ENCODE peak calls at places on chromosomes 13 and 19, in five cellular contexts. C, R, Z, L and X are unnamed samples.

GRCh38 chr13:78595819-78596700 is 7.3 kb downstream of the POU4F1 start:
- DNase-seq in R (no peak), Z (no peak), C (no peak), L (no peak), X (no peak)

GRCh38 chr13:37303610-37304009 is 198.1 kb upstream of the CSNK1A1L start:
- DNase-seq in C (no peak), L (no peak), Z (no peak), R (no peak), X (no peak)

GRCh38 chr13:35914662-35915061 is 216.5 kb downstream of the DCLK1 start:
- DNase-seq in R (no peak), L (no peak), C (no peak), Z (no peak), X (no peak)

GRCh38 chr13:80497007-80497406 is 156.1 kb upstream of the SPRY2 start:
- DNase-seq in C (no peak), Z (no peak), R (no peak), L (no peak), X (no peak)

GRCh38 chr13:27170221-27170520 is 1.4 kb downstream of the USP12 start:
- DNase-seq in L (no peak), Z (no peak), R (no peak), C (no peak), X (no peak)

GRCh38 chr19:34172661-34173144 is 399 bp downstream of the LSM14A start:
- DNase-seq in Z (no peak), L (no peak), R (no peak), C (no peak), X (no peak)

GRCh38 chr19:11165486-11166030 is 10.0 kb upstream of the SPC24 start:
- DNase-seq in R (no peak), L (no peak), Z (no peak), C (no peak), X (no peak)

GRCh38 chr19:57850553-57851017 is 926 bp downstream of the ZNF587 start:
- DNase-seq in R (no peak), C (no peak), Z (peak; percentile 76), L (no peak), X (peak; percentile 63)

GRCh38 chr13:114119196-114119595 is 13.2 kb downstream of the RASA3 start:
- DNase-seq in R (no peak), Z (no peak), L (no peak), C (no peak), X (peak; percentile 74)

GRCh38 chr13:74187564-74187963 is 53.4 kb upstream of the KLF12 start:
- DNase-seq in C (no peak), R (no peak), L (no peak), Z (no peak), X (peak; percentile 37)

GRCh38 chr13:98626298-98626940 is 49.5 kb upstream of the STK24 start:
- DNase-seq in R (no peak), L (no peak), C (no peak), Z (no peak), X (no peak)

GRCh38 chr13:95185311-95185710 is 115.9 kb downstream of the ABCC4 start:
- DNase-seq in L (no peak), C (no peak), R (no peak), Z (no peak), X (no peak)

GRCh38 chr13:29564828-29565227 is 30.7 kb downstream of the SLC7A1 start:
- DNase-seq in R (no peak), Z (no peak), C (no peak), L (no peak), X (no peak)

GRCh38 chr19:17625980-17626379 is 62.2 kb downstream of the UNC13A start:
- DNase-seq in L (no peak), R (no peak), Z (no peak), C (no peak), X (no peak)

GRCh38 chr13:113183450-113184129 is 24.9 kb downstream of the PCID2 start:
- DNase-seq in Z (no peak), C (no peak), L (no peak), R (no peak), X (no peak)

GRCh38 chr13:49357694-49358093 is 86.2 kb downstream of the CAB39L start:
- DNase-seq in R (no peak), C (no peak), L (no peak), Z (no peak), X (no peak)

GRCh38 chr13:95540848-95541247 is 11.7 kb upstream of the CLDN10 start:
- DNase-seq in L (no peak), R (no peak), C (no peak), Z (no peak), X (no peak)

GRCh38 chr19:17160908-17161307 is 54.2 kb upstream of the USE1 start:
- DNase-seq in C (no peak), L (no peak), R (no peak), Z (no peak), X (no peak)

GRCh38 chr13:105627270-105627669 is 908.2 kb downstream of the EFNB2 start:
- DNase-seq in R (no peak), C (no peak), L (no peak), Z (no peak), X (no peak)

GRCh38 chr19:45781282-45782161 is 768 bp downstream of the DMPK start:
- DNase-seq in C (no peak), Z (no peak), R (no peak), L (no peak), X (no peak)

GRCh38 chr13:113035209-113035800 is 66.3 kb downstream of the MCF2L start:
- DNase-seq in L (no peak), R (no peak), Z (no peak), C (no peak), X (no peak)

GRCh38 chr13:27482996-27483395 is 32.6 kb upstream of the MTIF3 start:
- DNase-seq in L (no peak), R (no peak), C (no peak), Z (peak; percentile 22), X (no peak)

GRCh38 chr13:23856008-23856750 is 33.0 kb downstream of the MIPEP start:
- DNase-seq in L (no peak), R (no peak), Z (no peak), C (no peak), X (no peak)

GRCh38 chr13:98083936-98084335 is 59.0 kb upstream of the FARP1 start:
- DNase-seq in C (no peak), R (no peak), Z (no peak), L (no peak), X (no peak)

GRCh38 chr13:96796234-96796633 is 198.0 kb downstream of the OXGR1 start:
- DNase-seq in R (no peak), L (no peak), Z (no peak), C (no peak), X (no peak)

DNA sequence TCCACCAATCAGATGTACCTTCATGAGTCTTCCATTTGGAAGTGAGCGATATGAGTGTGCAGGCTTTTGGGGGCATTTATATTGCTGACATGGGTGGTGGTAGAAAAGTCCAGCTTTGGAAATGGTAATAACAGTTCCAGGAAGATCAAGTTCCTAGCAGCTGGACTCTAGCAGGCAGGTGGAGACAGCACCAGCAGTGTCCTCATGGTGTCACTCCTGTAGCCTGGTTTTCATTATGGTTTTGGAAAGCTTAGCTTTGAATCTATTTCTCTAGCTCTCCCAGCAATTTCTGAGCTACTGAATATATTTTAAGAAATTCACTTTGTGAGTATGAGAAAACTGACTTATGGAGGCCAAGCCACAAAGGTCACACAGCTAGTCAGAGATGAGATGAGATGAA is 523.2 kb upstream of the HTR2A start:
- DNase-seq in Z (no peak), L (no peak), C (no peak), R (no peak), X (no peak)
- TF ChIP-seq CTCF in Z (no peak), L (no peak), C (no peak), R (no peak), X (no peak)

GRCh38 chr13:51475727-51476521 is 23.1 kb upstream of the INTS6 start:
- DNase-seq in L (no peak), C (no peak), R (no peak), Z (no peak), X (no peak)

GRCh38 chr13:51477149-51477548 is 24.3 kb upstream of the INTS6 start:
- DNase-seq in R (no peak), L (no peak), C (no peak), Z (no peak), X (no peak)

GRCh38 chr13:51477653-51478324 is 25.0 kb upstream of the INTS6 start:
- DNase-seq in R (no peak), C (no peak), Z (no peak), L (no peak), X (no peak)

GRCh38 chr13:51479199-51479523 is 26.3 kb upstream of the INTS6 start:
- DNase-seq in R (no peak), Z (no peak), C (no peak), L (no peak), X (no peak)

GRCh38 chr13:51478418-51479198 is 25.8 kb upstream of the INTS6 start:
- DNase-seq in L (no peak), R (no peak), C (no peak), Z (no peak), X (no peak)
- H3K4me3 ChIP-seq in L (no peak overlapping the region), R (no peak overlapping the region), C (no peak overlapping the region), Z (no peak overlapping the region), X (no peak overlapping the region)

GRCh38 chr13:66693656-66694055 is 536.5 kb downstream of the PCDH9 start:
- DNase-seq in Z (no peak), R (no peak), C (no peak), L (no peak), X (no peak)

GRCh38 chr13:66689037-66689619 is 541.0 kb downstream of the PCDH9 start:
- DNase-seq in R (no peak), Z (no peak), L (no peak), C (no peak), X (no peak)

GRCh38 chr13:66691149-66691548 is 539.0 kb downstream of the PCDH9 start:
- DNase-seq in C (no peak), Z (no peak), L (no peak), R (no peak), X (no peak)

DNA sequence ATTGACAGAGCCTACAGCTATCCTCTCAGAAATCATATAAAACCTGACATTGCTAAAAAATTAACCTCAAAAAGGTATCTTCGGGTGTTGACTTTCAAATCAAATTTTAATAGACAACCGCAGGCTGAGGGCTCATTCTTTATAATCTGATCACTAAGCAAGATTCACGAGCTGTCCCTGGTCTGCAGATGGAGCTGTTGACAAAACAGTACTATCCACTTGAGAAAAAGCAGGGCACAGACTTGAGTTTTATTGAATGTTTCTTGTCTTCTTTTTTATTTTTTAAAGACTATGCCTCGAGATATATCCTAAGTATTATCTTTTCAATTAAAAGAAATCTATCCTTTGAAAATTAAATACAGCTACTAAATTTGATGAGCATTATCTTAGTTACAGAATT is 540.5 kb downstream of the PCDH9 start:
- DNase-seq in L (no peak), R (no peak), C (no peak), Z (no peak), X (no peak)
- TF ChIP-seq CTCF in L (no peak), R (peak; percentile 64), C (peak; percentile 33), Z (no peak), X (peak; percentile 46)

DNA sequence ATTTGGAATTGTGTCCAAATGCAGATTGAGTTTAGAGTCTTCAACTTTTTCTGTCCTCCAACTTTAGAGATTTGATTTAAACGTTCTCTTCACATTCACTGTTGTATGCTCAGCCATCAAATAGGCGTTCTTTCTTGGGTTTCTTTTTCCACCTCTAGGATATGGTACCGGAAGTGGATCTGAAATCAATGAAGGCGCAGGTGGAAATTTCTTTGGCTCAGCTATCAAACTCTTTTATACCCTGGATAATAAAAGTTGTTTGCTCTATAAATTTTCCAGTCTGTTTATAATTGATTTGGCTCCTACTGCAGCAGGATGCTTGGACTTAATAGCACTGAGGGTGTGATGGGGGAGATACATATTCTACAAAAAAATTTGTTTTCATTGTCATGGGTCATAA is 1.6 kb downstream of the COG3 start:
- DNase-seq in L (no peak), C (no peak), Z (no peak), R (no peak), X (no peak)
- H3K4me3 ChIP-seq in L (peak overlapping the region; percentile 82), C (no peak overlapping the region), Z (peak overlapping the region; percentile 99), R (no peak overlapping the region), X (no peak overlapping the region)

GRCh38 chr19:13036366-13036976 is 41.2 kb downstream of the NFIX start:
- DNase-seq in Z (peak; percentile 79), R (no peak), C (no peak), L (peak; percentile 71), X (no peak)
- TF ChIP-seq CTCF in Z (no peak), R (no peak), C (peak; percentile 19), L (no peak), X (no peak)